ENCODE peak calls at places on chromosomes 16 and 17, in six cellular contexts. Z is DND-41, T is uterus, Y is heart left ventricle, S is stomach, I is tibial nerve. U is an unnamed sample. For H3K4me1 and H3K36me3, the result is how much of the 10 kb centered on the place peaks cover.

GRCh38 chr16:21599994-21600773 is 807 bp downstream of the METTL9 start:
- DNase-seq in Z (peak), T (no peak), Y (peak), S (no peak), I (no peak), U (no peak)

GRCh38 chr16:79176987-79177386 is 423.6 kb downstream of the MAF start:
- DNase-seq in Z (no peak), T (no peak), Y (no peak), S (no peak), I (no peak), U (no peak)

GRCh38 chr17:74618446-74618845 is 5.1 kb downstream of the CD300E start:
- DNase-seq in Z (no peak), T (no peak), Y (no peak), S (no peak), I (no peak), U (no peak)

GRCh38 chr16:63983401-63983800 is 1138.5 kb downstream of the CDH11 start:
- DNase-seq in Z (no peak), T (no peak), Y (no peak), S (no peak), I (no peak), U (no peak)

GRCh38 chr16:138049-138417 is 440 bp downstream of the NPRL3 start:
- DNase-seq in Z (peak), T (peak), Y (no peak), S (no peak), I (no peak), U (peak)

GRCh38 chr16:53159781-53160436 is 105.1 kb downstream of the CHD9 start:
- DNase-seq in Z (peak), T (no peak), Y (no peak), S (no peak), I (no peak), U (no peak)

GRCh38 chr16:69469807-69470561 is 45.6 kb downstream of the CYB5B start:
- DNase-seq in Z (no peak), T (no peak), Y (no peak), S (no peak), I (no peak), U (no peak)

GRCh38 chr17:57666198-57666870 is 78.8 kb downstream of the CCDC182 start:
- DNase-seq in Z (no peak), T (no peak), Y (no peak), S (no peak), I (no peak), U (no peak)

GRCh38 chr16:28326881-28327610 is 34.7 kb downstream of the SBK1 start:
- DNase-seq in Z (peak), T (no peak), Y (no peak), S (peak), I (no peak), U (peak)

DNA sequence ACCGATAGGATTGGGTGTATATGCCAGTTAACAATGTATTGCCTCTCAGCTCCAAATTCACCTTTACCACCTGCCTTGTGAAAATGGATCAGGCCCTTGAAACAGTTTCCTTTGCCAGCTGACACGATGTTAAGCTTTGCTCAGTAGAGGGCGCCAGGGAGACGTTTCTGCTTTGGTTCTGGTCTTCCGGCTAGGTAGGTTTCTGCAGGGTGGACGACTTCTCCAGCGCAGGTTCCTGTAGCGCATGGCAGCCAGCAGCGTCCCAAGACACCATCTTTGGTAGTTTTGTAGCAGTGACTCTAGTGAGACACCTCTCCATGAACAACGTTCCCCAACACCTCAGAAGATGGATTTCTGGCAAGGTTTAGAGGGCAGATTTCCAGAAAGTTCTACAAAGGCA is 24.0 kb downstream of the SYCE1L start:
- DNase-seq in Z (peak), T (no peak), Y (no peak), S (no peak), I (no peak), U (no peak)
- TF ChIP-seq CTCF in Z (peak), T (no peak), Y (no peak), S (no peak), I (no peak), U (peak)

GRCh38 chr17:29710891-29711418 is 88.2 kb upstream of the CORO6 start:
- DNase-seq in Z (no peak), T (no peak), Y (no peak), S (no peak), I (no peak), U (no peak)
- H3K4me1 ChIP-seq in Z (under half), T (under half), Y (under half), S (under half), I (half or more), U (under half)

GRCh38 chr17:43702636-43703035 is 40.9 kb upstream of the MEOX1 start:
- DNase-seq in Z (peak), T (no peak), Y (no peak), S (no peak), I (no peak), U (no peak)
- H3K36me3 ChIP-seq in Z (under half), T (under half), Y (under half), S (under half), I (under half), U (under half)

DNA sequence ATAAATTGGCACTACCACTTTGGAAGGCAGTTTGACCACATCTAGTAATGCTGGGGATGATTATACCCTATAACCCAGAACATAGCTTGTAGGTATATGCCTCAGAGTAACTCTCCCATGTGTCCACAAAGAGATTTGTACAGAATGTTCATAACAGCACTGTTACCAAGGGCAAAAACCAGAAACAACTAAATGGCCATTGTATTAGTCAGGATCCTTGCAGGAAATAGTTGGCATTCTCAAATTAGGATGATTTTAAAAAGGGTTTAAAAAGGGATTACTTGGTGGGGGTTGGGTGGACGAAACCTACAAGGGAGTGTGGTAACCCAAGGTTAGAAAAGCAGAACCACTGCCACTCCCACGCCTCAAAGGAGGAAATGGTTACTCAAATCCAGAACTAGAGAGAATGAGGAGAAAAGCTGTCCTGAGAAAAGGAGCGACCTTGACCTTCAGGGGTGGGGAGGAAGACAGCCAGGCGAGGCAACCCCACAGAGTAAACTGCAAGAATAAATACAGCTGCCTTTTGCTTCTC is 2.1 kb downstream of the CPPED1 start:
- DNase-seq in Z (no peak), T (no peak), Y (peak), S (no peak), I (no peak), U (no peak)
- TF ChIP-seq CTCF in Z (no peak), T (no peak), Y (no peak), S (no peak), I (no peak), U (no peak)

DNA sequence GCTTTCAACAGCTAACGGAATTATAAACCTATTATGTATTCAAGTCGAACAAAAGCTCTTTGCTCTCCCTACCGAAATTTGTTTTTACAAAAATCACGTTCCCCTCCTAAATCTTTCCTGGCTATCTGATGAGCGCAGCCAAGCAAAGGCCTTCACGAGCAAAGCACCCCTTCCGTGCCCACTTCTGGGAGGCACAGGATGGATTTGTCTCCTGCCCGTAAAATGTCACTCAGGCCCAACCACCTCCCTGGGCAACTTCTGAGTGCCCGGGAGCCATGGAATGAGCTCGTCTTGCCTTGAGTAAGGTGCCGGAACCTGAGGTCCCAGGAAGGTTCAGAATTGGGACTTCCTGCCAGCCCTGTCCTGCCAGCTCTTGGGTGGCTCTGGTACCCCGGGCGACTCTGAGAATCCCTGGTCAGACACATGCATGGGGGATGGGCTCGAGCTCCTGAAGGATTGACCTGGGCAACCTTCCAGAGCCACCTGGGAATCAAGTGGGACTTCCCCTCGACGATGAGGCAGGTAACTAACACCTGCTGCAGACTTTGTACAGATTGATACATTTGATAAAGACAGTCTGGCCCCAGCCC is 19.8 kb downstream of the SLC7A5 start:
- DNase-seq in Z (no peak), T (no peak), Y (no peak), S (peak), I (no peak), U (no peak)
- H3K4me1 ChIP-seq in Z (under half), T (under half), Y (under half), S (half or more), I (half or more), U (under half)

GRCh38 chr17:80365001-80365965 is 49.7 kb upstream of the ENDOV start:
- DNase-seq in Z (no peak), T (no peak), Y (no peak), S (no peak), I (no peak), U (no peak)

GRCh38 chr17:80364091-80364691 is 50.8 kb upstream of the ENDOV start:
- DNase-seq in Z (peak), T (no peak), Y (no peak), S (no peak), I (no peak), U (no peak)

GRCh38 chr17:80363120-80363515 is 51.8 kb upstream of the ENDOV start:
- DNase-seq in Z (no peak), T (peak), Y (no peak), S (no peak), I (no peak), U (no peak)

GRCh38 chr17:80362428-80363119 is 52.4 kb upstream of the ENDOV start:
- DNase-seq in Z (no peak), T (peak), Y (peak), S (no peak), I (peak), U (no peak)

GRCh38 chr17:80363518-80364090 is 51.4 kb upstream of the ENDOV start:
- DNase-seq in Z (no peak), T (no peak), Y (no peak), S (no peak), I (no peak), U (no peak)
- H3K36me3 ChIP-seq in Z (half or more), T (under half), Y (half or more), S (half or more), I (half or more), U (half or more)

DNA sequence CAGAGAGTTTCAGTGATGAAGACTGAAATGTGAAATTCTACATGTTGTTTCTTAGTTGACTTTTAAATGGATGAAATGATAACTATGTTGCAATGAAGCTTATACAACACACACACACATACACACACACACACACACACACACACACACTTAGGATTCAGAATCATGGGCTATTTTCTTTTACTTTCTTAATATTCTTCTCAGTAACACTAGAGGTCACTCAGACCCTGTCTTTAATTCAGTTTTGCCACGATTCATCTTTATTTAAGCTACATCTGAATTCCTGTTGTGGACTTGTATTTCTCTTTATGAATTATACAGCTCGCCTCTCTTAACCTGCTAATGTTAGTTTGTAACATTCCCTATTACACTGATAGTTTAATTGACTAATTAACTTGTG is 109.6 kb upstream of the GOT2 start:
- DNase-seq in Z (no peak), T (no peak), Y (no peak), S (no peak), I (no peak), U (no peak)
- TF ChIP-seq CTCF in Z (peak), T (peak), Y (no peak), S (no peak), I (no peak), U (no peak)

GRCh38 chr17:38898291-38898679 is 27.1 kb upstream of the LASP1NB start:
- DNase-seq in Z (peak), T (no peak), Y (no peak), S (no peak), I (no peak), U (no peak)
- H3K4me1 ChIP-seq in Z (under half), T (under half), Y (half or more), S (half or more), I (half or more), U (half or more)